ENCODE peak calls at places on chromosomes 5 and 9, in four cellular contexts. J is K562, U is HepG2, W is GM12878. Q is an unnamed sample.
A peak's percentile ranks its signal among the peaks of the same experiment; 100 is the strongest.

GRCh38 chr5:17190242-17190778 is 27.1 kb upstream of the BASP1 start:
- DNase-seq in J (peak; percentile 50), U (peak; percentile 23), W (no peak), Q (peak; percentile 22)

GRCh38 chr9:99255651-99256050 is 33.6 kb downstream of the SEC61B start:
- DNase-seq in J (no peak), U (no peak), W (no peak), Q (no peak)

GRCh38 chr9:13054381-13054780 is 225.1 kb downstream of the MPDZ start:
- DNase-seq in J (no peak), U (no peak), W (no peak), Q (no peak)

GRCh38 chr5:107533946-107534876 is 136.5 kb downstream of the EFNA5 start:
- DNase-seq in J (no peak), U (no peak), W (no peak), Q (no peak)

GRCh38 chr5:73673161-73673591 is 47.2 kb downstream of the ARHGEF28 start:
- DNase-seq in J (peak; percentile 22), U (peak; percentile 67), W (no peak), Q (no peak)

GRCh38 chr9:118721276-118721675 is 648.0 kb downstream of the BRINP1 start:
- DNase-seq in J (no peak), U (no peak), W (no peak), Q (no peak)

GRCh38 chr5:74167930-74168315 is 472.6 kb downstream of the ENC1 start:
- DNase-seq in J (no peak), U (no peak), W (no peak), Q (no peak)

GRCh38 chr9:135478858-135479468 is 619 bp upstream of the PPP1R26 start:
- DNase-seq in J (peak; percentile 62), U (peak; percentile 45), W (no peak), Q (peak; percentile 40)

GRCh38 chr9:125435776-125436612 is 174.4 kb downstream of the GAPVD1 start:
- DNase-seq in J (no peak), U (no peak), W (no peak), Q (no peak)

GRCh38 chr9:123702477-123702876 is 227.4 kb downstream of the DENND1A start:
- DNase-seq in J (no peak), U (no peak), W (no peak), Q (no peak)

DNA sequence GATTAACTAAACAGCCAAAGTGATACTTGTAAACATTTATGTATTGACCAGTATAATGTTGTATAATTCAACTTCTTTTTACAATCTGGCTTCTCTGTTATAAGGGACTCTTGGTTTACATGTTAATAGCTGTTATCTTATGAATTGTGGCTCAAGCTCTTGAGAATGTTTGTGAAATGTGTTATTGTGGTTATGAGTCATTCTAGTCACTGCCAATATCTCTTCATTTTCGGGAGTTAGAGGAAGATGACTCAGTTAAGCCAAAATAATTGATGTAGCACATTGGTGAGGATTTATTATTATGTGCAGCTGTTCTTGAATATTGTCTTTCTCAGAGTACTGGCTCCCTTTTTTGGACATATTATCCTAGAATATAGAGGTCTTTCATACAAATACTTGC is 655.2 kb upstream of the RIOK2 start:
- DNase-seq in J (no peak), U (no peak), W (peak; percentile 58), Q (no peak)
- TF ChIP-seq FOXK2 in J (no peak), U (no peak), W (no peak), Q (no peak)

GRCh38 chr5:141039517-141039916 is 11.7 kb upstream of the PCDHB1 start:
- DNase-seq in J (no peak), U (no peak), W (no peak), Q (no peak)
- TF ChIP-seq SP1 in J (no peak), U (no peak), W (no peak), Q (no peak)

GRCh38 chr5:176773408-176774035 is 36.8 kb upstream of the UNC5A start:
- DNase-seq in J (no peak), U (no peak), W (no peak), Q (no peak)
- TF ChIP-seq FOXM1 in J (no peak), U (no peak), W (no peak), Q (no peak)

DNA sequence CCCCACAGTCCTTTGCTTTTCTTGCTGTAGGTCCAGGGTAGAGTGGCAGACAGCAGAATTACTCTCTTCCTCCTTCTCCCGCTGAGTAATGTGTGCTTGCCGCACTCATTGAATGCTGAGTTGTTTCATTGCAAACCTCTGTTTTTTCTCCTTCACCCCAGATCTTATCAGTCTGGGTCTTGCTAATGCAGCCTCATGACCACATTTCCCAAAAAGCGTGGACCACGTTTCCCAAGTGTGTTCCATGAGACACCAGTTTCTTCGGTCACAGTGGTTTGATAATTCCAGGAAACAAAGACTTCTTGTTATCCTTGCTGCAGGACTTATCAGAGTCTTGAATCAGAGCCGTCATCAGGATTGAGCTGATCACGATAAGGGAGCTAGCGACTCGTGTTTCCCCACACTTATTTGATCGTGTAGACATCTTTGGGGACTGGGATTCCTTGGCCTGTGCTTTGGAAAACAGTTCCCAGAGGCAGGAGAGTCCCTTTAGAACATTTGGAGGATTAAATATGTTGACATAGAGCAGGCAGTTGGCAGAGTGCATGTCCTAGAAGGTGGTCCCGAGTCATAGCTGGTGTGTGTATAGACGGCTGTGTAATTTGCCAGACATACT is 4.4 kb downstream of the LRRC8A start:
- DNase-seq in J (peak; percentile 34), U (no peak), W (no peak), Q (no peak)
- TF ChIP-seq FOXK2 in J (no peak), U (no peak), W (no peak), Q (no peak)

GRCh38 chr9:132237481-132237880 is 75.6 kb downstream of the NTNG2 start:
- DNase-seq in J (no peak), U (no peak), W (no peak), Q (no peak)
- TF ChIP-seq SP1 in J (no peak), U (no peak), W (no peak), Q (no peak)

GRCh38 chr9:113581865-113582697 is 118.6 kb downstream of the RGS3 start:
- DNase-seq in J (no peak), U (no peak), W (peak; percentile 96), Q (no peak)
- TF ChIP-seq FOXM1 in J (no peak), U (no peak), W (no peak), Q (no peak)

GRCh38 chr9:106921341-106921899 is 58.5 kb downstream of the ZNF462 start:
- DNase-seq in J (peak; percentile 50), U (peak; percentile 8), W (no peak), Q (peak; percentile 56)
- TF ChIP-seq FOXK2 in J (no peak), U (no peak), W (no peak), Q (no peak)

GRCh38 chr5:72618699-72619098 is 111.5 kb upstream of the ZNF366 start:
- DNase-seq in J (no peak), U (no peak), W (no peak), Q (no peak)
- TF ChIP-seq SP1 in J (no peak), U (no peak), W (no peak), Q (no peak)

GRCh38 chr5:160162910-160163309 is 43.7 kb upstream of the PWWP2A start:
- DNase-seq in J (no peak), U (no peak), W (no peak), Q (no peak)

GRCh38 chr5:160166069-160166972 is 47.1 kb upstream of the PWWP2A start:
- DNase-seq in J (no peak), U (no peak), W (no peak), Q (no peak)

GRCh38 chr5:160167623-160168165 is 48.4 kb upstream of the PWWP2A start:
- DNase-seq in J (no peak), U (peak; percentile 61), W (no peak), Q (no peak)

GRCh38 chr5:160166973-160167622 is 47.8 kb upstream of the PWWP2A start:
- DNase-seq in J (no peak), U (no peak), W (no peak), Q (no peak)

GRCh38 chr5:160165137-160166068 is 46.2 kb upstream of the PWWP2A start:
- DNase-seq in J (peak; percentile 37), U (peak; percentile 82), W (no peak), Q (no peak)
- TF ChIP-seq FOXM1 in J (no peak), U (no peak), W (no peak), Q (no peak)

GRCh38 chr9:136614967-136615623 is 47.6 kb upstream of the EGFL7 start:
- DNase-seq in J (peak; percentile 62), U (no peak), W (no peak), Q (no peak)

GRCh38 chr9:136615631-136616306 is 46.9 kb upstream of the EGFL7 start:
- DNase-seq in J (peak; percentile 49), U (no peak), W (no peak), Q (no peak)

GRCh38 chr9:136613824-136614371 is 48.8 kb upstream of the EGFL7 start:
- DNase-seq in J (no peak), U (no peak), W (no peak), Q (no peak)

GRCh38 chr9:136616307-136616635 is 46.4 kb upstream of the EGFL7 start:
- DNase-seq in J (no peak), U (no peak), W (no peak), Q (no peak)

DNA sequence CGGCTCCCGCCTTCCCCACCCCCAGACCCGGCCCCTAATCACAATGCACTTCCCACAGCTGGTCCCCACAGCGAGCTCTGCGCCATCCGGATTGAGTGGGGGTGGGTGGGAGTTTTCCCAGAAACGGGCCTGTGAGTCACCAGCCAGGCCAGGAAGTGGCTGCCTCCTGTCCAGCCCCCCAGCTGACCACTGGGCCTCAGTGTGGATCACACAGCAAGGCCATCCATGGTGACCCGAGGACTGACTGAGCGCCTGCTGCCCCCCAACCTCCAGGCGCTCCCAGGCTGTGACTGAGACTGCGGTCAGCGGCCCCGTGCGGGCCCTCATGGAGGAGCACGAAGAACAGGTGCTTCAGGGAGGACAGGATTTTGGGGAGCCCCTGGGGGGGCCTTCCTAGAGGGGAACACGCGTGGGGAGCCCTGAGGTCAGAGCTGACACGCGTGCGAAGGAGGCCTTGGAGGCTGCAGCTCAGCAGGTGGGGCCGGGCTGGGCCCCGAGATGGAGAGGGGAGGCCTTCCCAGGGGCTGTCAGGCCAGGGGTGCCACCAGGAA is 48.3 kb upstream of the EGFL7 start:
- DNase-seq in J (peak; percentile 89), U (no peak), W (no peak), Q (no peak)
- TF ChIP-seq FOXK2 in J (no peak), U (no peak), W (no peak), Q (no peak)

Q was measured in HEK293T.